ENCODE peak calls at places on chromosomes 1 and 21, in five cellular contexts. J is thoracic aorta; G is CD4-positive, alpha-beta T cell; W is transverse colon; Z is mesenchymal stem cell. N is an unnamed sample.

GRCh38 chr1:84298688-84299535 is 2.6 kb upstream of the SAMD13 start:
- DNase-seq in W (peak; percentile 49), J (no peak), G (no peak), Z (peak; percentile 59), N (peak; percentile 91)

GRCh38 chr1:27382950-27383627 is at the start of gene CD164L2:
- DNase-seq in J (no peak), Z (no peak), G (peak; percentile 42), W (peak; percentile 85), N (peak; percentile 57)

GRCh38 chr1:165207774-165208359 is 148.6 kb downstream of the LMX1A start:
- DNase-seq in J (no peak), W (no peak), Z (no peak), G (no peak), N (no peak)

GRCh38 chr1:111483166-111483565 is 9.4 kb downstream of the C1orf162 start:
- DNase-seq in G (no peak), W (no peak), Z (no peak), J (no peak), N (no peak)

GRCh38 chr1:246786606-246787238 is 62.5 kb downstream of the SCCPDH start:
- DNase-seq in J (no peak), W (peak; percentile 28), Z (no peak), G (no peak), N (no peak)

GRCh38 chr1:226223157-226223785 is at the start of gene MIXL1:
- DNase-seq in G (no peak), W (peak; percentile 11), Z (peak; percentile 23), J (no peak), N (peak; percentile 78)

GRCh38 chr1:110538082-110538481 is 19.1 kb upstream of the KCNA10 start:
- DNase-seq in Z (no peak), W (no peak), J (no peak), G (no peak), N (no peak)

GRCh38 chr1:163131981-163132380 is 62.8 kb downstream of the RGS4 start:
- DNase-seq in W (no peak), Z (no peak), G (no peak), J (no peak), N (no peak)

GRCh38 chr1:234588402-234588801 is 21.6 kb downstream of the IRF2BP2 start:
- DNase-seq in Z (no peak), J (no peak), G (no peak), W (no peak), N (no peak)

GRCh38 chr21:43981151-43981870 is 30.8 kb upstream of the TRAPPC10 start:
- DNase-seq in Z (no peak), J (no peak), W (no peak), G (no peak), N (peak; percentile 74)
- H3K27ac ChIP-seq in Z (no peak overlapping the region), J (no peak overlapping the region), W (no peak overlapping the region), G (no peak overlapping the region), N (no peak overlapping the region)

GRCh38 chr1:235644693-235645305 is 4.8 kb downstream of the GNG4 start:
- DNase-seq in J (no peak), G (no peak), W (no peak), Z (no peak), N (peak; percentile 82)

GRCh38 chr1:235640580-235640979 is 9.0 kb downstream of the GNG4 start:
- DNase-seq in J (no peak), G (no peak), W (peak; percentile 4), Z (no peak), N (no peak)

GRCh38 chr1:235642943-235643371 is 6.6 kb downstream of the GNG4 start:
- DNase-seq in W (no peak), J (no peak), G (no peak), Z (no peak), N (no peak)

GRCh38 chr1:235643837-235644692 is 5.5 kb downstream of the GNG4 start:
- DNase-seq in Z (no peak), J (no peak), G (no peak), W (no peak), N (no peak)

DNA sequence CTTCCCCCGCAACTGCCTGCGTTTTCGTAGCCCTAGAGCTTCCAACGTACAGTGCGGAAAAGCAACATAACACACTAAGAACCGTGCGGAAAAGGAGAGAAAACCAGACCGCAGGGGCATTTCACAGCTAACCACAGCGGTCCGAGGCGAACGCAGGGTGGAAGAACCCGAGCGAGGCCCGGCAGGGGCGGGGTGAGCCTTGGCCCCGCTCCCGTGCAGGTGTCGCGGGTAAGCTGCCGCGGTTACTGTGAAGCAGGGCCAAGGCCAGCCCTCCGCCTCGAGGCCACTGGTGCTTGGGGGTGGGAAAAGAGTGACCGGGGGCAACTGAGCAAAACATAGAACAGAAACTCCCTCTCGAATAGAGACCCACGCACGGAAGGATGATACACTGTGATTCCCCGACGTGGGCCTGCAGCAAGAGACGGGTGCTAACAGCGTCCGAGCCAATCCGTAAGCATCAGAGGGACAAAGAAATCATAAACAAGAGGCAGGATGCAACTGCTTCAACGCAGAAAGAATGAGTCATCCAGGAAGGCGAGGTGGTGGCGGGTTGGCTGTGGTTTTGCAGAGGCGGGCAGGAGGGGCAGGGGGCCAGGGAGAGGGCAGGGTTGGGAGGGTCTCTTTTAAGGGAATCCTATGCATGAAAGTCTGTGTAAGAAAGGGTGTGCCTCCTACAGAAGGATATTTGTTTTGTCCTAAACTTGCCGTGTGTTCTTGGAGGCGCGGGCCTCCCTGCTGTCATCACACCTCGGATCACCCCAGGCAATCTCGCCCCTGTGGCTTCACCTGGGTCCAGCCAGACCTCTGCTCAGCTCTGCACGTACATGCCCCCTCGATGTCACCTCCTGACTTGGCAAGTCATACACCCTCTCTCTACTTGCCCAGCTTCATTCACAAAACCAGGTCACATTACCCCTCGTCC is 7.3 kb downstream of the GNG4 start:
- DNase-seq in W (no peak), Z (peak; percentile 77), G (peak; percentile 61), J (no peak), N (peak; percentile 85)
- H3K27ac ChIP-seq in W (no peak overlapping the region), Z (no peak overlapping the region), G (peak overlapping the region; percentile 27), J (no peak overlapping the region), N (no peak overlapping the region)

DNA sequence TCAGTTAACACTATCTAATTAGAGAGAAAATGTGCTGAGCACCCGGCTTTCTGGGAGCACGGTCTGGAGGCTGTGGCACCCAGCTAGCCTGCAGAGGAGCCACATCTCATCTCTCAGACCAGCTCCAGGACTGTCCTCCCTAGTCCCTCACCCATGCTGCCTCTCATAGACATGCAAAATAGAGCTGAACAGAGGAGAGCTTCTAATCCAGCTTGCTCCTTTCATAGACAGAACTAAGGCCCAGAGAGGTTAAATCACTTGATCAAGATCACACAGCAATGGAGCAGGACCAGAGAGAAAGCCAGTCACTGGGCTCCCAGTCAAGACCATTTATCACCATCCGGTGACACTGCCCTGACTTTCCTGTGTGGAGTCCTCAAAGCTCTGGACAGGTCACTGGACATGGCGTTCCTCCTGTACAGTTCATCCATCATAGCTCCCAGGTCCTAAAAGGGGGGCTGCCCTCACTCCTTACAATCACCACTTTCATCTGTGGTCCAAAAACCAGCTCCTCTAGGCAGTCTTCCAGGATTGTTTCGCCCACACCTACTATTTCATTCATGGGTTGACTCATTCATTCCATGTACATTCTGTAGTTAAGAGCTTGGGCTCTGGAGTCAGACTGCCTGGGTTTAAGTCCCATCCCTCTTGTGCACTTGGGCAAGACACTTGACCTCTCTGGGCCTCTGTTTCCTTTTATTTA is 8.8 kb upstream of the CAMK2N1 start:
- DNase-seq in J (no peak), G (no peak), Z (peak; percentile 90), W (no peak), N (peak; percentile 93)
- H3K27ac ChIP-seq in J (no peak overlapping the region), G (no peak overlapping the region), Z (no peak overlapping the region), W (no peak overlapping the region), N (peak overlapping the region; percentile 58)

GRCh38 chr21:19607983-19608668 is 1204.5 kb upstream of the TMPRSS15 start:
- DNase-seq in J (no peak), W (no peak), Z (peak; percentile 42), G (no peak), N (no peak)

DNA sequence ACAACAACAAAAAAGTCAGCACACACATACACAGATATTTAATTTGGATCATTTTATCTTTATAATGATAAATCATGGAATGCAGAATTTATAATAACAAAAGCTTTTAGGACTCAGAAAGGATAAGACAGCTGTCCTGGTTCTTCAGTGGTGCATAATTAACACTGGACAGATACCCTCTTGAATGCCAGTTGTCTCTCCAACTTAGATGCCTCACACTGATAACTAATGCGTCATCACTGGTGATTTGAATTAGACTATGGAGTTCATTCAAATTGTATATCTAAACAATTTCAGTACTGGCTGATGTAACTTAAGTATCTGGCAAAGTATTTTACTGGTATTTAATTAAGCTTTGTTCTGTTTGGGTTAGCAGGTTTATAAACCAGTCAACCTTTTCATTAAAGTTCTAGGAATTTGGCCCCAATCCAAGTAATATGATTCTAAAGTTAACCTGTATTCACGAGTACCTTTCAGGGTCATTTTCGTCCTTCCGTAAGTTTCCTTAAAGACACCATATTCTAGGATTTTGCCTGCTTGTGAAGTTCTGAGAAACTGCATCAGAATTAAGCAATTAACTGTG is 1199.5 kb upstream of the TMPRSS15 start:
- DNase-seq in W (no peak), Z (peak; percentile 1), G (no peak), J (no peak), N (no peak)
- H3K27ac ChIP-seq in W (no peak overlapping the region), Z (no peak overlapping the region), G (no peak overlapping the region), J (no peak overlapping the region), N (no peak overlapping the region)

DNA sequence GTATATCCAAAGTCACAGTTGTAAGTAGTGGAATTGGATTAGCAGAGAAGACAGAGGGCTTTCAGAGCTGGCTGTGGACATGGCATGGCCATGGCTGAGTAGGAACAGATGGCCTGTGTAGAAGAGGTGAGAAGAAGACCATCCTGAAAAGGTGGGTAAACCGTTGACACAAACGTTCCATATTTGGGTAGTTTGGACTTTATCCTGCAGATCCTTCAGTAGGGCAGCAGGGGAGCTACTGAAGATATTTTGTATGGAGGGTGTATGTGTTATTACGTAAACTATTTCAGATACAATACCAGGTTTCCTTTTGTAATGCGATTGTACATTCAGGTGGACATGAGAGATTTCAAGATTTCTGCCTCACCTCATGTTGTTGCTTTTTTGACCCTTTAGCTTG is 1.6 kb downstream of the UTP11 start:
- DNase-seq in W (no peak), J (no peak), G (no peak), Z (peak; percentile 39), N (peak; percentile 45)
- H3K27ac ChIP-seq in W (peak overlapping the region; percentile 92), J (peak overlapping the region; percentile 71), G (no peak overlapping the region), Z (no peak overlapping the region), N (peak overlapping the region; percentile 50)

DNA sequence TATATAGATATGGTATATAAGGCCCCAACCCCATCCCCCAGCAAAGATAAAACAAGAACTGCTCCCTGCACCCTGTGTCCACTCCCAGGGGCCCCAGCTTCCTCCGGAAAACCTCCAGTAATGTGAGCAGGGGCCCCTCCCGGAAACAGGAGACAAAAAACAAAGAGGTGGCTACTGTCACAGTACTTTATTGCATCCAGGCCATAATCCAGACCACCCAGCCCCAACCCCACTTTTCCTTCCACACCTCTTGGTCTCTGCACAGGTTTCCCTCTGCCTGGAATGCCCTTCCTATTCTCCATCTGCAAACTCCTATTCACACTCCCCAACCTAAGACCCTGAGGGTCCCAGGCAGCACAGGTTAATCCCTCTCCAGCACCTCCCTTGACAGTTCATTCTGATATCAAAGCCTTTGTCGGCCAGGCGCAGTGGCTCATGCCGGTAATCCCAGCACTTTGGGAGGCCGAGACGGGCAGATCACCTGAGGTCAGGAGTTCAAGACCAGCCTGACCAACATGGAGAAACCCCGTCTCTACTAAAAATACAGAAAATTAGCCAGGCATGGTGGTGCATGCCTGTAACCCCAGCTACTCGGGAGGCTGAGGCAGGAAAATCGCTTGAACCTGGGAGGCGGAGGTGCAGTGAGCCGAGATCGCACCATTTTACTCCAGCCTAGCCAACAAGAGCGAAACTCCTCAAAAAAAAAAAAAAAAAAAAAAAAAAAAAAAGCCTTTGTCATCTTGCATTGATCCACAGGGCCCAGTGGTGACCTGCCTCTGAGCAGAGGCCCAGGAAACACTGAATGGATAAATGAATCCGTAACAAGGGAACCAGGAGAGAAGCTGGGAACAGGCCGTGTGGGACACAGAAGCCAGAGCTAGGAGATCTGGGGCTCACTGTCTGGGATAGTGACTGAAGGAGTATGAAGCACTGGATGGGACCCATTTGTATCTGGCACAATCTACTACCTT is 2.3 kb upstream of the AUNIP start:
- DNase-seq in G (no peak), J (no peak), Z (no peak), W (peak; percentile 52), N (no peak)
- H3K27ac ChIP-seq in G (no peak overlapping the region), J (no peak overlapping the region), Z (no peak overlapping the region), W (peak overlapping the region; percentile 73), N (no peak overlapping the region)